ENCODE peak calls at places on chromosomes 6 and 20, in four cellular contexts. V, I, W and D are unnamed samples.

GRCh38 chr6:43942616-43943015 is 172.6 kb downstream of the VEGFA start:
- DNase-seq in W (peak), V (no peak), I (no peak), D (no peak)

GRCh38 chr20:61942526-61942925 is 123.2 kb downstream of the TAF4 start:
- DNase-seq in I (no peak), W (peak), V (no peak), D (no peak)

GRCh38 chr20:40673442-40673841 is 15.6 kb downstream of the MAFB start:
- DNase-seq in I (no peak), W (no peak), V (no peak), D (no peak)

GRCh38 chr6:43296780-43297494 is 1.1 kb upstream of the SLC22A7 start:
- DNase-seq in V (no peak), I (no peak), W (no peak), D (no peak)

GRCh38 chr6:125393449-125393858 is 91.7 kb upstream of the HDDC2 start:
- DNase-seq in V (no peak), I (no peak), W (no peak), D (no peak)

GRCh38 chr6:41074692-41075436 is 2.1 kb downstream of the NFYA start:
- DNase-seq in W (no peak), I (no peak), V (no peak), D (no peak)

GRCh38 chr20:635609-636338 is 17.2 kb downstream of the SRXN1 start:
- DNase-seq in V (no peak), W (no peak), I (no peak), D (no peak)

GRCh38 chr6:41462980-41463930 is 82.9 kb upstream of the FOXP4 start:
- DNase-seq in V (no peak), I (no peak), W (peak), D (no peak)

GRCh38 chr6:21101694-21102093 is 491.9 kb upstream of the SOX4 start:
- DNase-seq in I (no peak), V (no peak), W (no peak), D (no peak)

GRCh38 chr20:53330744-53331143 is 262.9 kb downstream of the ZNF217 start:
- DNase-seq in W (no peak), I (no peak), V (no peak), D (no peak)

GRCh38 chr20:14561733-14562132 is 224.3 kb upstream of the FLRT3 start:
- DNase-seq in I (no peak), V (no peak), W (no peak), D (no peak)

GRCh38 chr6:131936156-131936555 is 15.0 kb downstream of the CCN2 start:
- DNase-seq in I (no peak), V (no peak), W (no peak), D (no peak)

GRCh38 chr6:13445005-13445743 is 42.2 kb downstream of the GFOD1 start:
- DNase-seq in V (peak), W (peak), I (peak), D (peak)

GRCh38 chr6:21639316-21639715 is 45.8 kb downstream of the SOX4 start:
- DNase-seq in I (no peak), V (no peak), W (no peak), D (no peak)

GRCh38 chr20:25058051-25058796 is at the start of gene ACSS1:
- DNase-seq in W (peak), I (no peak), V (peak), D (no peak)

GRCh38 chr6:35722121-35722761 is 14.6 kb upstream of the ARMC12 start:
- DNase-seq in V (no peak), I (no peak), W (no peak), D (no peak)

GRCh38 chr20:32510601-32511357 is 74.4 kb downstream of the NOL4L start:
- DNase-seq in W (no peak), I (no peak), V (no peak), D (no peak)